ENCODE peak calls at places on chromosome 19, in five cellular contexts. P, W, J, Z and G are unnamed samples.

GRCh38 chr19:18167975-18168645 is 5.5 kb upstream of the IFI30 start:
- DNase-seq in P (peak; percentile 37), W (no peak), J (no peak), Z (peak; percentile 86), G (peak; percentile 45)

GRCh38 chr19:3642987-3643386 is 16.4 kb upstream of the CACTIN start:
- DNase-seq in P (no peak), W (no peak), J (no peak), Z (no peak), G (no peak)

GRCh38 chr19:17402982-17403855 is 2.2 kb downstream of the BST2 start:
- DNase-seq in P (no peak), W (peak; percentile 86), J (no peak), Z (no peak), G (peak; percentile 32)

GRCh38 chr19:17993076-17993813 is 14.7 kb upstream of the ARRDC2 start:
- DNase-seq in P (no peak), W (no peak), J (no peak), Z (no peak), G (no peak)

GRCh38 chr19:51402117-51402516 is 11.7 kb upstream of the C19orf84 start:
- DNase-seq in P (no peak), W (no peak), J (no peak), Z (no peak), G (no peak)

GRCh38 chr19:2235396-2236284 is 489 bp downstream of the PLEKHJ1 start:
- DNase-seq in P (no peak), W (no peak), J (peak; percentile 31), Z (no peak), G (no peak)

GRCh38 chr19:6058411-6059201 is 51.7 kb downstream of the RFX2 start:
- DNase-seq in P (no peak), W (no peak), J (no peak), Z (no peak), G (no peak)

GRCh38 chr19:11673608-11674041 is 65.1 kb downstream of the ZNF823 start:
- DNase-seq in P (peak; percentile 71), W (peak; percentile 53), J (peak; percentile 33), Z (peak; percentile 68), G (peak; percentile 76)

GRCh38 chr19:30888937-30889336 is 460.3 kb downstream of the TSHZ3 start:
- DNase-seq in P (no peak), W (no peak), J (no peak), Z (no peak), G (no peak)

GRCh38 chr19:55711719-55712118 is 26.5 kb downstream of the NLRP9 start:
- DNase-seq in P (no peak), W (no peak), J (no peak), Z (no peak), G (no peak)

GRCh38 chr19:34067861-34068271 is 104.4 kb upstream of the LSM14A start:
- DNase-seq in P (peak; percentile 5), W (no peak), J (no peak), Z (peak; percentile 52), G (peak; percentile 71)

GRCh38 chr19:55289117-55289796 is 5.5 kb downstream of the BRSK1 start:
- DNase-seq in P (peak; percentile 46), W (no peak), J (no peak), Z (no peak), G (no peak)

GRCh38 chr19:7191946-7192691 is 102.1 kb downstream of the INSR start:
- DNase-seq in P (peak; percentile 45), W (no peak), J (no peak), Z (no peak), G (peak; percentile 37)

GRCh38 chr19:54189020-54189667 is at the start of gene MBOAT7:
- DNase-seq in P (no peak), W (no peak), J (peak; percentile 88), Z (no peak), G (no peak)

GRCh38 chr19:18763674-18764590 is 27.2 kb downstream of the COMP start:
- DNase-seq in P (peak; percentile 89), W (no peak), J (no peak), Z (no peak), G (peak; percentile 93)

GRCh38 chr19:29658221-29658991 is 6.9 kb upstream of the PLEKHF1 start:
- DNase-seq in P (no peak), W (no peak), J (no peak), Z (no peak), G (no peak)

GRCh38 chr19:13060964-13061927 is 41.4 kb downstream of the LYL1 start:
- DNase-seq in P (peak; percentile 75), W (peak; percentile 81), J (peak; percentile 81), Z (peak; percentile 92), G (peak; percentile 91)

GRCh38 chr19:662962-663681 is at the start of gene RNF126:
- DNase-seq in P (peak; percentile 85), W (peak; percentile 86), J (peak; percentile 84), Z (peak; percentile 97), G (peak; percentile 95)

GRCh38 chr19:49515767-49516166 is 3.3 kb downstream of the FCGRT start:
- DNase-seq in P (peak; percentile 45), W (no peak), J (no peak), Z (no peak), G (no peak)

GRCh38 chr19:44212865-44213346 is 574 bp downstream of the ZNF227 start:
- DNase-seq in P (peak; percentile 59), W (no peak), J (no peak), Z (peak; percentile 17), G (peak; percentile 55)

GRCh38 chr19:35206379-35206778 is 22.2 kb downstream of the FAM187B start:
- DNase-seq in P (no peak), W (no peak), J (no peak), Z (no peak), G (no peak)

GRCh38 chr19:9885077-9885552 is 50.0 kb downstream of the PIN1 start:
- DNase-seq in P (peak; percentile 70), W (no peak), J (no peak), Z (peak; percentile 60), G (no peak)

GRCh38 chr19:11423804-11424318 is 4.7 kb upstream of the RGL3 start:
- DNase-seq in P (no peak), W (no peak), J (no peak), Z (peak; percentile 45), G (no peak)

GRCh38 chr19:2638417-2638940 is 64.0 kb downstream of the GNG7 start:
- DNase-seq in P (no peak), W (no peak), J (no peak), Z (no peak), G (no peak)

GRCh38 chr19:38025908-38026307 is 118.9 kb downstream of the SIPA1L3 start:
- DNase-seq in P (no peak), W (no peak), J (no peak), Z (no peak), G (no peak)

GRCh38 chr19:5925830-5926459 is 11.9 kb downstream of the CAPS start:
- DNase-seq in P (no peak), W (no peak), J (no peak), Z (no peak), G (no peak)

GRCh38 chr19:58536852-58537798 is 6.7 kb upstream of the TRIM28 start:
- DNase-seq in P (no peak), W (no peak), J (no peak), Z (no peak), G (no peak)

GRCh38 chr19:16655727-16656126 is 4.2 kb downstream of the SMIM7 start:
- DNase-seq in P (no peak), W (no peak), J (no peak), Z (no peak), G (no peak)

GRCh38 chr19:47228168-47228936 is 2.6 kb downstream of the BBC3 start:
- DNase-seq in P (no peak), W (no peak), J (peak; percentile 31), Z (peak; percentile 57), G (peak; percentile 70)

GRCh38 chr19:8151499-8152035 is 2.2 kb upstream of the FBN3 start:
- DNase-seq in P (no peak), W (no peak), J (no peak), Z (peak; percentile 5), G (no peak)

GRCh38 chr19:11649941-11650340 is 52.7 kb downstream of the ZNF627 start:
- DNase-seq in P (peak; percentile 37), W (no peak), J (no peak), Z (no peak), G (no peak)

GRCh38 chr19:31132753-31133110 is 216.5 kb downstream of the TSHZ3 start:
- DNase-seq in P (no peak), W (no peak), J (no peak), Z (no peak), G (no peak)

GRCh38 chr19:2123682-2124387 is 27.1 kb downstream of the IZUMO4 start:
- DNase-seq in P (no peak), W (peak; percentile 30), J (no peak), Z (peak; percentile 33), G (no peak)

GRCh38 chr19:8194528-8195275 is 14.5 kb upstream of the CERS4 start:
- DNase-seq in P (no peak), W (no peak), J (no peak), Z (no peak), G (no peak)

GRCh38 chr19:2820112-2820702 is 539 bp downstream of the ZNF554 start:
- DNase-seq in P (no peak), W (peak; percentile 35), J (no peak), Z (no peak), G (no peak)

GRCh38 chr19:18558202-18558555 is 509 bp downstream of the KXD1 start:
- DNase-seq in P (no peak), W (no peak), J (no peak), Z (no peak), G (no peak)

GRCh38 chr19:2863818-2864217 is 3.3 kb upstream of the ZNF556 start:
- DNase-seq in P (no peak), W (no peak), J (no peak), Z (no peak), G (no peak)

GRCh38 chr19:44549507-44549906 is 20.0 kb upstream of the CEACAM20 start:
- DNase-seq in P (no peak), W (no peak), J (no peak), Z (no peak), G (no peak)